ENCODE peak calls at places on chromosomes 3 and 15, in four cellular contexts. W is HEK293T, H is K562, O is IMR-90. K is an unnamed sample.

GRCh38 chr3:40800343-40800742 is 275.6 kb downstream of the ZNF621 start:
- DNase-seq in W (no peak), H (no peak), O (peak), K (peak)

GRCh38 chr15:50813865-50814264 is 48.4 kb upstream of the SPPL2A start:
- DNase-seq in W (no peak), H (no peak), O (no peak), K (no peak)

GRCh38 chr3:141783632-141784031 is 20.4 kb downstream of the GRK7 start:
- DNase-seq in W (no peak), H (no peak), O (no peak), K (no peak)

GRCh38 chr3:172512363-172512762 is 10.9 kb downstream of the TNFSF10 start:
- DNase-seq in W (no peak), H (no peak), O (no peak), K (no peak)

GRCh38 chr3:10707089-10707983 is 108.7 kb upstream of the SLC6A11 start:
- DNase-seq in W (peak), H (no peak), O (no peak), K (no peak)

GRCh38 chr3:96410006-96410730 is 404.2 kb upstream of the EPHA6 start:
- DNase-seq in W (no peak), H (no peak), O (no peak), K (no peak)

GRCh38 chr15:99322643-99323405 is 71.5 kb downstream of the LRRC28 start:
- DNase-seq in W (no peak), H (no peak), O (peak), K (peak)

GRCh38 chr3:51379301-51379700 is 5.8 kb upstream of the MANF start:
- DNase-seq in W (no peak), H (no peak), O (no peak), K (no peak)

GRCh38 chr3:176927280-176927679 is 270.0 kb downstream of the TBL1XR1 start:
- DNase-seq in W (no peak), H (no peak), O (no peak), K (no peak)

GRCh38 chr3:126102530-126102951 is 18.6 kb upstream of the SLC41A3 start:
- DNase-seq in W (no peak), H (no peak), O (peak), K (no peak)

GRCh38 chr3:64863811-64864210 is 176.0 kb upstream of the ADAMTS9 start:
- DNase-seq in W (no peak), H (no peak), O (no peak), K (no peak)

GRCh38 chr3:4839278-4839677 is 140.0 kb upstream of the BHLHE40 start:
- DNase-seq in W (no peak), H (no peak), O (no peak), K (peak)

GRCh38 chr3:53956591-53956990 is 64.9 kb upstream of the SELENOK start:
- DNase-seq in W (no peak), H (no peak), O (no peak), K (no peak)

GRCh38 chr3:102224171-102224570 is 210.6 kb upstream of the ZPLD1 start:
- DNase-seq in W (no peak), H (no peak), O (peak), K (peak)

GRCh38 chr3:194401346-194401745 is 2.3 kb upstream of the GP5 start:
- DNase-seq in W (no peak), H (no peak), O (no peak), K (no peak)

GRCh38 chr15:33243869-33244268 is 49.4 kb upstream of the FMN1 start:
- DNase-seq in W (no peak), H (no peak), O (peak), K (peak)

GRCh38 chr15:87620393-87620792 is 636.1 kb downstream of the NTRK3 start:
- DNase-seq in W (no peak), H (no peak), O (no peak), K (no peak)

GRCh38 chr3:5009506-5010100 is 30.4 kb downstream of the BHLHE40 start:
- DNase-seq in W (no peak), H (no peak), O (no peak), K (no peak)

DNA sequence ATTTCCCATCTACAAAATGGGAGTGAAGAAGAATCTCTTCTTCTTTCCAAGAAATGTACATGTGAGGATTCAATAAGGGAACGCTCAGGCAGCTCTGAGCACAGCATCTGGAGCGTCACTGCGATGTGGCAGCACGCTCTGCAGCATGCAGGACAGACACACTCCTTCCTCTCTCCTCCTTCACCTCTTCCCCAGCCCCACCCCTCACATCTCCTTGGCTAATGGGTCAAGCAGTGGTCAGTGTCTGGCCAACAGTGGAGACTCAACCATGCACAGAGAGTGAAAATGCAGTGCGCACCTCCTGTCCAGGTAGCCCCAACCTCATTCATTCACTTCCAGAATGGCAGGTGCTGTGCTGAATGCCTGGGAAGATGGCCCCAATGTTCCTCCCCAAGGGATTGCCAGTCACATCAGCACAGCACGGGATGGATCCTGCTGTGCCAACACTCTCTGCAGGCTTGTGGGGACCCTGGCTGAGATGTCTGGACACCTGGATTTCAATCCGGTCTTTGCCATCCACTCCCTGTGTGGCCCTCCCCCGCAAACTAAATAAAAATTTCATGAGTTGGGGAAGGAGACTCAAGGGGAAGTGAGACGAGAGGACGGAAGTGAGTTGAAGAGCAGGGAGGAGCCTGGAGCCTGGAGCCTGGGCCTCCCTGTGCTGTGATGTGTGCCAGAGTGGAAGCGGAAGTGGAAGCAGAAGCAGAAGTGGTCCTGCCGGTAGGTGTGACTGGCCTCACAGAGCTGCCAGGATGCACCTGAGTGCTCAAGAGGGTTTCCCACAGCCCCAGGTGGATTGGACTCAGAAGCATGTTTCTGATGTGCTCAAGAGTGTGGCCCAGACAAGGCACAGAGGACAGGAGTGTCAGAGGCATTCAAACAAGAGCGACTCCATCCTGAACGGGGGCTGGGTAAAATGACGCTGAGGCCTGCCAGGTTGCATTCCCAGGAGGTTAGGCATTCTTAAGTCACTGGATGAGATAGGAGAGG is 163.9 kb downstream of the SMAD6 start:
- DNase-seq in W (no peak), H (no peak), O (no peak), K (no peak)
- TF ChIP-seq BHLHE40 in W (no peak), H (no peak), O (no peak), K (no peak)

DNA sequence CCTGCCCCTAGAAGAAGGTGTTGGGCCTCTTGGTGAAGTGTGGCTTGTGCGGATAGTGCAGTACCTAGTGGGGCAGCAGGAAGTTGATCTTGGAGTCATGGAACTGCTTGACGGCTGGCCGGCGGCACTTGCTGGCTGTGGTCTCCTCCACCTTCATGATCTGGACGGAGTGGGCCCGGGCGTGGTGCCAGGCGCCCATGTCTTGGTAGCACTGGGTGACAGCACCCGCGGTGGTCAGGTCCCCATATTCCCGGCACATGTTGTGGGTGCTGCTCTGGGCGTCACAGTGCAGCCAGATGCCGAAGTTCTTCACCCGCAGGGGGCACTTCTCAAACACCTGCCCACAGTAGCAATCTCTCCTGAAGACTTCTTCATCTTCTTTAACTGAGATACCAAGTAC is 30.7 kb downstream of the EXOG start:
- DNase-seq in W (no peak), H (no peak), O (no peak), K (no peak)
- TF ChIP-seq BHLHE40 in W (no peak), H (no peak), O (no peak), K (no peak)

DNA sequence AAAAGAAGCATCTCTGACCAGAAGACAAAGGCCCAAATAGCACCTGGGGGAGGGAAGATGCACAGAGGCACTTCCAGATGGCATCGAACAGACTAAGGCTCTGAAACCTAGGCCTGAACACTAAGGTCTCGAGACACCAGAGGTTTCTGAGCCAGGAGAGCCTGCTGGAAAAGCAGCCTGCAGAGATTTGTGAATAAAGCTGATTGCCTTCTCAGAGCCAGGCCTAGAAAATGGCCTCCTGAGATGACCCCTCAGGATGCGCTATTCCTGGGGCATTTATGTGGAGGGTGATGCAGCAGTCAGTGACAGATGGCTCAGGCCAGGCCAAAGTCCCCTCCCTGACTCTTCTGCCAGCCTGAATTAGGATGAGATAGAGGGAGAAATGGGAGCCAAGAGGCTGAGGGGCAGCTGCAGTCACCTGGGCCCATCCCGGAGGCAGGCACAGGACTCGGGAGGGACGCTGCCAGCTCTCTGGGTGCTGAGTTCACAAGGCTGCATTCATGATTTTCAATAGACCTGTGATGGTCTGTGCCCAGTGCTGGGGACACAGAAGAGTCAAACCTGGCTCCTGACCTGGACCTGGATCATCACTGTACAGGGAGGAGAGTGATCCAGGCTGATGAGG is 6.9 kb downstream of the PRSS50 start:
- DNase-seq in W (no peak), H (no peak), O (no peak), K (no peak)
- TF ChIP-seq BHLHE40 in W (no peak), H (no peak), O (no peak), K (no peak)

GRCh38 chr3:114319453-114319852 is 25.6 kb downstream of the TIGIT start:
- DNase-seq in W (peak), H (no peak), O (peak), K (no peak)
- TF ChIP-seq BHLHE40 in W (no peak), H (no peak), O (no peak), K (no peak)